ENCODE peak calls at places on chromosomes 4 and X, in six cellular contexts. K, L, A, B, E and U are unnamed samples. For H3K4me1, the result is how much of the 10 kb centered on the place peaks cover.

GRCh38 chr4:95410387-95411005 is 138.3 kb downstream of the UNC5C start:
- DNase-seq in K (no peak), L (no peak), A (no peak), B (no peak), E (no peak), U (no peak)

GRCh38 chrX:62839596-62839995 is 511.5 kb downstream of the SPIN4 start:
- DNase-seq in K (no peak), L (no peak), A (no peak), B (no peak), E (no peak), U (no peak)

GRCh38 chr4:124337874-124338273 is 374.7 kb downstream of the ANKRD50 start:
- DNase-seq in K (peak), L (no peak), A (no peak), B (peak), E (no peak), U (no peak)

GRCh38 chrX:137031517-137032377 is 2.0 kb downstream of the GPR101 start:
- DNase-seq in K (peak), L (no peak), A (peak), B (peak), E (peak), U (no peak)

GRCh38 chr4:121053601-121054143 is 18.7 kb downstream of the NDNF start:
- DNase-seq in K (no peak), L (no peak), A (peak), B (no peak), E (no peak), U (no peak)

GRCh38 chrX:65668362-65669310 is 1.2 kb downstream of the MSN start:
- DNase-seq in K (peak), L (peak), A (peak), B (peak), E (peak), U (no peak)

GRCh38 chrX:151896734-151897474 is 15.8 kb upstream of the MAGEA4 start:
- DNase-seq in K (peak), L (no peak), A (peak), B (no peak), E (no peak), U (no peak)

GRCh38 chrX:79270401-79270800 is 96.7 kb downstream of the ITM2A start:
- DNase-seq in K (no peak), L (peak), A (peak), B (no peak), E (peak), U (no peak)

GRCh38 chr4:109826719-109827118 is 1.1 kb upstream of the RRH start:
- DNase-seq in K (peak), L (no peak), A (no peak), B (peak), E (no peak), U (no peak)

GRCh38 chrX:71923516-71923915 is 12.9 kb downstream of the NHSL2 start:
- DNase-seq in K (no peak), L (no peak), A (no peak), B (peak), E (no peak), U (no peak)

GRCh38 chr4:20359692-20360091 is 108.0 kb downstream of the SLIT2 start:
- DNase-seq in K (no peak), L (no peak), A (no peak), B (no peak), E (no peak), U (no peak)

GRCh38 chrX:39162322-39162721 is 361.1 kb downstream of the MID1IP1 start:
- DNase-seq in K (no peak), L (no peak), A (no peak), B (no peak), E (peak), U (no peak)

GRCh38 chr4:5753766-5754528 is 42.9 kb downstream of the EVC start:
- DNase-seq in K (peak), L (no peak), A (no peak), B (peak), E (no peak), U (peak)

GRCh38 chrX:10981491-10981890 is 129.6 kb upstream of the HCCS start:
- DNase-seq in K (no peak), L (no peak), A (no peak), B (no peak), E (no peak), U (peak)

GRCh38 chr4:158786155-158786581 is 17.3 kb downstream of the FNIP2 start:
- DNase-seq in K (peak), L (no peak), A (no peak), B (no peak), E (no peak), U (no peak)

DNA sequence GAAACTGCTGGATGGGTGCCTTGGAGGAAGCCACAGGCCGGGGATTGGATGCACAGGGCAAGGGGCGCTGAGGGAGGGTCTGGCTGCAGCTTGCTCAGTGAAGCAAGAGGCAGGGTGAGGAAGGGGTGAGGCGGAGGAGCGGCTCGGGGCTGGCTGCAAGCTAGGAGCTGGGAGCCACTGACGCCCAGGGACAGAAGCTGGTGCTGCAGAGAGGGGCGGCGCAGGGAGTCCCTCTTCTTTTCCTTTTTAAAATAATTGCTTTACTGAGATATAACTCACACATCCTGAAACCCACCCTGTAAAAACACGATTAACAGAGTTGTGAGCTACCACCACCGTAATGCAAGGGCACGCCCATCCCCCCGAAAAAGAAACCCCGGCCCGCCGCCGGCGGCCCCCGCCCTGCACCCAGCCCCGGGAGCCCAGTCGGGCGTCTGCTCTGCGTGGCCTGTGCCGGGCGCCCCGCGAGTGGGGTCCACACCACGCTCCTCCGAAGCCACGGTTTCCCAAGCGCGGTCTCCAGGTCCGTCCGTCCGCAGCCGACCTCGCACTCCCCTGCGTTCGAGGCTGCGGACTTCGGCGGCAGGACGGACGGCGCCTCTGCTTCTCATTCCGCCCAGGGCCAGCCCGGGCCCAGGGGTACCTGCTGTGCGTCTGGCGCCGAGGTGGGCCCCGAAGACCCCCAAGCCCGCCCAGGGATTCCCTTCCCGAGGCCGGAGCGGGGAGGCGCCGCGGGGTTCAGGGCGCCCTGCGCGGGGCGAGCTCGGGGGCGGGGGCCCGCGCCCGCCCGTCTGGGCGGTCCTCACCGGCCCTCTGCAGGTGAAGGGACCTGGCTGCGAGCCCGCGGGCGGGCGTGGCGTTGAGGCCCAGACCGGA is 865 bp upstream of the UVSSA start:
- DNase-seq in K (peak), L (peak), A (peak), B (peak), E (peak), U (peak)
- H3K4ac ChIP-seq in K (peak), L (no peak), A (peak), B (peak), E (no peak), U (peak)

DNA sequence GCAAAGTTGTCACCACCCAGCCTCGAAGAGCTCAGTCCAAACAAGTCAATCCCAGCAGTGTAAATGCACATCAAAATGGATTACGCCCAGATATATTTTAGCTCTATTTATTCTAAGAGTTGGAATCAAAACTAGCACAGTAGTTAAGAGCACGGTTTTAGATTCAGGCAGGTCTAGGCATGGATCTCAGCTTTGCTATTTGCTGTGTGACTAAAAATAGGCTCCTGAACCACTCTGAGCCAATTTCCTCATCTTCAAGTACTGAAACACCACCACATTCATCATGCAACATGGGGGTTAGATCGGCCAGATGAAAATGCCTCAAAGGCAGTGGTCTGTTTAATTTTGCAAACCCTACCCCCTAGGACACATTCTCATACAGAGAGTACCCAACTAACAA is 55.9 kb upstream of the FGFBP2 start:
- DNase-seq in K (no peak), L (no peak), A (no peak), B (no peak), E (no peak), U (no peak)
- H3K4me2 ChIP-seq in K (no peak), L (no peak), A (no peak), B (no peak), E (no peak), U (no peak)

GRCh38 chr4:153438916-153439756 is 27.0 kb upstream of the TMEM131L start:
- DNase-seq in K (no peak), L (no peak), A (no peak), B (no peak), E (no peak), U (no peak)
- H3K4me1 ChIP-seq in K (under half), L (under half), A (under half), B (under half), E (under half), U (under half)

GRCh38 chr4:63729519-63729918 is 679.7 kb downstream of the TECRL start:
- DNase-seq in K (no peak), L (no peak), A (no peak), B (no peak), E (no peak), U (no peak)

DNA sequence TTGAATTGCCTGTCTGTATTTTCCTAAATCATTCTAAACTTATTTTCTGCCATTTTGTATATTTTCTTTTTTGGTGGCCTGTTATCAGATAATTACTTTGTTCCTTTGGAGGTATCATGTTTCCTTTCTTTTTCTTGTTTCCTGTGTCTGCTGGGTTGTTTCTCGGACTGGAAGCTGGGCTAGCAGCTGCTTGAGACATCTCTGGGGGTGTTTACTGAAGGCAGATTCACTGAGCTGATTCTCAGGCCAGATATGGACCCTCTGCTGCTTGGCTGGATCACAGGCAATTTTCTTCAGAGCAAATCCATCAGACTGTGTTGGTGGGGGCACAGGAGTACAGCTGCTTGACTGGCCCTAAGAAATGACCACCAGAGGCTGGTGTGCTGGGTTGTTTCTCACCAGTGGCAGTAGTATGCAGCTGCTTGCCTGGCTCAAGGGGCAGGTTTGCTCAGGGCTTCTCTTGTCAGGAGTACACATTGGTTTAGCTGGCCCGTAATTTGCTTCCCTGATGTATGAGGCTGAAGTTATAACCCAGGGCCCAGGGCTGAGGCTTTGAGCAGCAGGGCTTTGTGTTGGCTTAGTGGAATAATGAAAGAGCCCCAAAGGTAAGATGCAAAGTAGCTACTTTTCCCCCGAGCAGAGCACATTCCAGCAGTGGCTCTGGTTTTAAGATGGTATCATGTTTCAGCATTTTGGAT is 680.6 kb downstream of the TECRL start:
- DNase-seq in K (no peak), L (peak), A (peak), B (no peak), E (peak), U (no peak)
- H3K4ac ChIP-seq in K (no peak), L (no peak), A (no peak), B (peak), E (no peak), U (no peak)

DNA sequence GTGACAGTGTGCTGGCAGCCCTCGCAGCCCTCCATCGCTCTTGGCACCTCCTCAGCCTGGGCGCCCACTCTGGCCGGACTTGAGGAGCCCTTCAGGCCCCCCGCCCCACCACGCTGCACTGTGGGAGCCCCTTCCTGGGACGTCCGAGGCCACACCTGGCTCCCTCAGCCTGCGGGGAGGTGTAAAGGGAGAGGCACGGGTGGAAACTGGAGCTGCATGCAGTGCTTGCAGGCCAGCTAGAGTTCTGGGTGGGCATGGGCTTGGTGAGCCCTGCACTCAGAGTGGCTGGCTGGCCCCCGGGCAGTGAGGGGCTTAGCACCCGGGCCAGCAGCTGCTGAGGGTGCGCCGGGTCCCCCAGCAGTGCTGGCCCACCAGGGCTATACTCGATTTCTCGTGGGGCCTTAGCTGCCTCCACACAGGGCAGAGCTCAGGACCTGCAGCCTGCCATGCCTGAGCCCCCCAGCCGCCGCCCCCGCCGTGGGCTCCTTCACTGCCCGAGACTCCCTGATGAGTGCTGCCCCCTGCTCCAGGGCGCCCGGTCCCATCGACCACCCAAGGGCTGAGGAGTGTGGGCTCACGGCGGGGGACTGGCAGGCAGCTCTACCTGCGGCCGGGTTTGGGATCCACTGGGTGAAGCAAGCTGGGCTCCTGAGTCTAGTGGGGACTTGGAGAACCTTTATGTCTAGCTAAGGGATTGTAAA is 1672.7 kb upstream of the PCDH7 start:
- DNase-seq in K (no peak), L (no peak), A (no peak), B (no peak), E (no peak), U (no peak)
- H3K4me2 ChIP-seq in K (no peak), L (no peak), A (no peak), B (no peak), E (no peak), U (no peak)